ENCODE peak calls at places on chromosomes 6 and 20, in eight cellular contexts. L is vagina; B is H1; F is pancreas; N is prostate gland; I is spleen; G is neural progenitor cell; K is CD8-positive, alpha-beta memory T cell. J is an unnamed sample.
A peak's percentile ranks its signal among the peaks of the same experiment; 100 is the strongest.

GRCh38 chr20:32017711-32018251 is 7.5 kb downstream of the CCM2L start:
- DNase-seq in G (peak; percentile 93), N (peak; percentile 60), K (peak; percentile 53), L (no peak), F (peak; percentile 84), B (peak; percentile 85), I (peak; percentile 79), J (no peak)

GRCh38 chr6:16333580-16333979 is 95.2 kb downstream of the GMPR start:
- DNase-seq in B (no peak), N (no peak), G (no peak), F (no peak), I (no peak), K (no peak), L (no peak), J (no peak)

GRCh38 chr6:157668034-157668401 is 155.0 kb upstream of the SNX9 start:
- DNase-seq in L (no peak), B (no peak), N (no peak), G (no peak), I (no peak), K (no peak), F (no peak), J (no peak)

GRCh38 chr6:10837009-10837691 is 1.2 kb downstream of the MAK start:
- DNase-seq in G (peak; percentile 86), L (no peak), B (no peak), I (peak; percentile 78), N (peak; percentile 14), K (no peak), F (peak; percentile 77), J (no peak)

GRCh38 chr6:130037207-130037811 is 18.9 kb downstream of the L3MBTL3 start:
- DNase-seq in F (no peak), G (no peak), I (no peak), K (no peak), L (no peak), N (no peak), B (no peak), J (no peak)

GRCh38 chr6:85118233-85118632 is 331.6 kb upstream of the NT5E start:
- DNase-seq in L (no peak), F (no peak), G (no peak), B (peak; percentile 54), I (no peak), K (no peak), N (no peak), J (no peak)

GRCh38 chr6:45532626-45533258 is 155.0 kb upstream of the SUPT3H start:
- DNase-seq in I (no peak), N (no peak), B (no peak), G (no peak), K (no peak), L (no peak), F (no peak), J (no peak)

GRCh38 chr6:154496191-154496590 is 14.3 kb downstream of the CNKSR3 start:
- DNase-seq in B (peak; percentile 8), N (no peak), F (no peak), I (no peak), K (no peak), G (no peak), L (no peak), J (no peak)

GRCh38 chr6:13105139-13105538 is 223.2 kb downstream of the TBC1D7 start:
- DNase-seq in G (no peak), L (no peak), K (no peak), N (no peak), B (no peak), I (no peak), F (no peak), J (no peak)

GRCh38 chr20:22826306-22827230 is 208.5 kb upstream of the SSTR4 start:
- DNase-seq in I (no peak), G (no peak), K (no peak), B (no peak), F (no peak), L (peak; percentile 55), N (no peak), J (no peak)

GRCh38 chr6:11918739-11919605 is 93.1 kb upstream of the HIVEP1 start:
- DNase-seq in B (no peak), F (no peak), L (no peak), K (no peak), N (no peak), I (no peak), G (peak; percentile 10), J (no peak)

GRCh38 chr6:92538926-92539325 is 880.4 kb downstream of the EPHA7 start:
- DNase-seq in G (no peak), K (no peak), B (no peak), I (no peak), N (no peak), F (no peak), L (no peak), J (no peak)

GRCh38 chr6:163392533-163392932 is 22.0 kb upstream of the QKI start:
- DNase-seq in B (no peak), L (no peak), N (peak; percentile 35), K (no peak), I (no peak), G (no peak), F (no peak), J (no peak)

GRCh38 chr6:27241443-27241842 is 6.1 kb upstream of the PRSS16 start:
- DNase-seq in B (no peak), L (no peak), G (no peak), I (no peak), K (no peak), N (no peak), F (no peak), J (no peak)

GRCh38 chr6:155185544-155185943 is 78.3 kb upstream of the CLDN20 start:
- DNase-seq in L (no peak), I (no peak), G (peak; percentile 76), K (no peak), N (no peak), F (no peak), B (peak; percentile 63), J (peak; percentile 44)

GRCh38 chr6:3741477-3741871 is 10.0 kb downstream of the PXDC1 start:
- DNase-seq in N (no peak), L (no peak), F (no peak), I (no peak), G (peak; percentile 34), B (no peak), K (no peak), J (no peak)

GRCh38 chr6:45816674-45817297 is 198.9 kb downstream of the CLIC5 start:
- DNase-seq in L (no peak), N (no peak), K (no peak), B (no peak), F (no peak), I (no peak), G (no peak), J (no peak)

GRCh38 chr6:5997420-5998093 is 9.2 kb downstream of the NRN1 start:
- DNase-seq in I (peak; percentile 90), F (no peak), G (peak; percentile 85), N (no peak), B (no peak), L (no peak), K (no peak), J (no peak)

GRCh38 chr20:21555470-21556120 is 41.7 kb upstream of the NKX2-2 start:
- DNase-seq in G (no peak), I (no peak), K (no peak), B (no peak), L (no peak), F (no peak), N (no peak), J (no peak)

GRCh38 chr20:20386192-20386591 is 18.3 kb downstream of the INSM1 start:
- DNase-seq in N (no peak), L (no peak), G (no peak), F (no peak), I (no peak), K (no peak), B (no peak), J (no peak)

GRCh38 chr6:119241124-119241491 is 108.5 kb downstream of the MAN1A1 start:
- DNase-seq in L (no peak), I (no peak), N (no peak), K (no peak), F (no peak), B (no peak), G (no peak), J (no peak)

GRCh38 chr6:1832358-1832757 is 222.6 kb downstream of the FOXC1 start:
- DNase-seq in G (no peak), I (no peak), L (no peak), B (no peak), N (no peak), K (no peak), F (no peak), J (no peak)

GRCh38 chr20:46406986-46407670 is 713 bp upstream of the ELMO2 start:
- DNase-seq in K (peak; percentile 82), G (peak; percentile 42), I (peak; percentile 93), L (peak; percentile 95), F (peak; percentile 96), N (peak; percentile 83), B (no peak), J (no peak)

GRCh38 chr20:12111431-12112088 is 193.9 kb downstream of the BTBD3 start:
- DNase-seq in L (no peak), G (no peak), B (no peak), N (no peak), I (no peak), F (no peak), K (no peak), J (no peak)
- H3K9me3 ChIP-seq in L (peaks cover 4% of the 10 kb centered on the region), G (no peaks in the 10 kb centered on the region), B (no peaks in the 10 kb centered on the region), N (no peaks in the 10 kb centered on the region), I (peaks cover 7% of the 10 kb centered on the region), F (no peaks in the 10 kb centered on the region), K (no peaks in the 10 kb centered on the region), J (no peaks in the 10 kb centered on the region)

GRCh38 chr6:9224539-9224938 is 789.2 kb upstream of the SLC35B3 start:
- DNase-seq in I (no peak), B (no peak), G (no peak), N (no peak), F (no peak), L (no peak), K (no peak), J (no peak)
- H3K9me3 ChIP-seq in I (peaks cover 12% of the 10 kb centered on the region), B (no peaks in the 10 kb centered on the region), G (peaks cover 5% of the 10 kb centered on the region), N (no peaks in the 10 kb centered on the region), F (no peaks in the 10 kb centered on the region), L (no peaks in the 10 kb centered on the region), K (no peaks in the 10 kb centered on the region), J (no peaks in the 10 kb centered on the region)

GRCh38 chr6:358847-359246 is 32.7 kb upstream of the IRF4 start:
- DNase-seq in N (no peak), K (no peak), B (no peak), G (no peak), L (no peak), I (no peak), F (no peak), J (no peak)
- H3K9me3 ChIP-seq in N (no peaks in the 10 kb centered on the region), K (no peaks in the 10 kb centered on the region), B (peaks cover 81% of the 10 kb centered on the region), G (peaks cover 14% of the 10 kb centered on the region), L (no peaks in the 10 kb centered on the region), I (peaks cover 14% of the 10 kb centered on the region), F (no peaks in the 10 kb centered on the region), J (peaks cover 14% of the 10 kb centered on the region)

DNA sequence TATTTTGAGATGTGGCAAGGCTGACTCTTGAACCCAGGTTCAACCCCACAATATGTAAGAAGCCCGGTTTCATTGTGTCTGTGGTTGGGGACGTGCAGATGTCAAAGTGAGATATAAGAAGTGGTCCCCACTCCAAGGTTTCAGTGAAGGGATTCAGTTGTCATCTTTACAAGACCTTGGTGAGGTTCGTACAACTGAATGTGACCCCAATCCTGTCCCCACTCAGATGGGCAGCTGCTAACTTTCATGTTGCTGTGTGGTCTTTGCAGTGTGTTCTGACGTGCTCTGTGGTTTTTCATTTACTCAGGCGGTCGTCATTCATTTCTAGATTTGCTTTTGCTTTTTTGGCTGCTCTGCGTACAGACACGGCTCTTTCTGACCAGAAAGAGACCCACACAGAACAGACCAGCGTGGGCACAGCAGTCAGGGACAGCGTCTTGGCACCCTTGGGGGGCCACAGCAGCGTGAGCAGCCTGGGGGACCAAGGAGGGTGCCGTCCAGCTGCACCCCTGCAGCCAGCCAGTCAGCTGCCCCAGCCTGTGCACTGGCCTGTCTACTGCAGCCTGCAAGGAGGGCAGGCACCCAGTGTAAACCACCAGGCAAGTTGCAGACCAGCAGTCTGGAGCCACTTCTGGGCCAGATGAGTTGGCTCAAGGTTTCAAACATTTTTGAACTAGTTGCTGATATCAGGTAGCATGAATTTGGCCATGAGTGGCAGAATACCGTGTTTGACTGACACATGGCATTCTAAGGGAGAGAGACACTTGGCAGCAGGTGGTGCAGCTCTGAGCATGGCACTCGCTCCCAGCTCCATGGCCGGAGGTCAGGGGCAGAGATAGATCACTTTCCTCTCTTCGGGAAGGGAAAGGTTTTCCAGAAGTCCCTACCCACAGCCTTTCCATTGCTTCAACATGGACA is 49.4 kb upstream of the IRF4 start:
- DNase-seq in I (peak; percentile 80), G (no peak), B (no peak), F (peak; percentile 55), N (no peak), L (no peak), K (no peak), J (no peak)
- H3K9me3 ChIP-seq in I (no peaks in the 10 kb centered on the region), G (peaks cover 4% of the 10 kb centered on the region), B (peaks cover 75% of the 10 kb centered on the region), F (no peaks in the 10 kb centered on the region), N (no peaks in the 10 kb centered on the region), L (no peaks in the 10 kb centered on the region), K (no peaks in the 10 kb centered on the region), J (no peaks in the 10 kb centered on the region)